ENCODE peak calls at places on chromosomes 4 and X, in eight cellular contexts. Y is neural progenitor cell, I is HCT116, F is fibroblast of lung, K is GM23338, U is PC-9, S is hepatocyte, T is K562. G is an unnamed sample. For H3K79me2, the result is how much of the 10 kb centered on the place peaks cover.

GRCh38 chr4:29046716-29047115 is 1673.5 kb upstream of the PCDH7 start:
- DNase-seq in Y (no peak), I (no peak), F (peak), K (no peak), U (no peak), S (peak), T (no peak), G (peak)

GRCh38 chr4:187602339-187603092 is 393.1 kb upstream of the ZFP42 start:
- DNase-seq in Y (no peak), I (no peak), F (peak), K (no peak), U (no peak), S (no peak), T (no peak), G (peak)

GRCh38 chr4:79686976-79687375 is 278.9 kb upstream of the GK2 start:
- DNase-seq in Y (no peak), I (no peak), F (peak), K (no peak), U (no peak), S (no peak), T (no peak), G (no peak)

GRCh38 chr4:180571516-180571915 is 1671.7 kb upstream of the TENM3 start:
- DNase-seq in Y (no peak), I (no peak), F (no peak), K (no peak), U (no peak), S (no peak), T (no peak), G (no peak)

GRCh38 chrX:123138473-123138872 is 45.6 kb upstream of the GRIA3 start:
- DNase-seq in Y (no peak), I (no peak), F (no peak), K (no peak), U (no peak), S (no peak), T (no peak), G (peak)

GRCh38 chr4:3372933-3373465 is 68.8 kb upstream of the HGFAC start:
- DNase-seq in Y (no peak), I (no peak), F (no peak), K (no peak), U (no peak), S (peak), T (peak), G (peak)

GRCh38 chr4:71235321-71236206 is 103.3 kb upstream of the SLC4A4 start:
- DNase-seq in Y (no peak), I (no peak), F (peak), K (no peak), U (no peak), S (no peak), T (no peak), G (no peak)

GRCh38 chr4:2930135-2930805 is 32.9 kb downstream of the NOP14 start:
- DNase-seq in Y (no peak), I (no peak), F (no peak), K (no peak), U (no peak), S (peak), T (no peak), G (no peak)

GRCh38 chrX:68018248-68019203 is 414.8 kb downstream of the OPHN1 start:
- DNase-seq in Y (peak), I (peak), F (peak), K (peak), U (peak), S (no peak), T (peak), G (no peak)

GRCh38 chrX:115948018-115948923 is 222.3 kb upstream of the AGTR2 start:
- DNase-seq in Y (peak), I (no peak), F (no peak), K (peak), U (peak), S (no peak), T (peak), G (no peak)

GRCh38 chrX:2500681-2501151 is at the start of the genes DHRSX and ZBED1:
- DNase-seq in Y (peak), I (no peak), F (peak), K (no peak), U (peak), S (peak), T (peak), G (no peak)

GRCh38 chr4:147674073-147674472 is 9.9 kb downstream of the PRMT9 start:
- DNase-seq in Y (peak), I (no peak), F (peak), K (no peak), U (no peak), S (no peak), T (no peak), G (no peak)
- H3K79me2 ChIP-seq in Y (under half), I (under half), F (under half), K (under half), U (under half), S (half or more), T (under half), G (under half)

GRCh38 chr4:56626963-56627362 is 54.1 kb downstream of the HOPX start:
- DNase-seq in Y (no peak), I (no peak), F (no peak), K (no peak), U (peak), S (no peak), T (no peak), G (no peak)

GRCh38 chr4:56628592-56628991 is 52.5 kb downstream of the HOPX start:
- DNase-seq in Y (no peak), I (no peak), F (no peak), K (no peak), U (no peak), S (no peak), T (no peak), G (no peak)

GRCh38 chr4:56627375-56627774 is 53.7 kb downstream of the HOPX start:
- DNase-seq in Y (no peak), I (no peak), F (no peak), K (no peak), U (no peak), S (no peak), T (no peak), G (no peak)

GRCh38 chr4:56626420-56626819 is 54.7 kb downstream of the HOPX start:
- DNase-seq in Y (no peak), I (no peak), F (no peak), K (no peak), U (no peak), S (no peak), T (no peak), G (no peak)

GRCh38 chr4:56627985-56628384 is 53.1 kb downstream of the HOPX start:
- DNase-seq in Y (no peak), I (no peak), F (no peak), K (no peak), U (no peak), S (no peak), T (no peak), G (peak)
- H3K4me2 ChIP-seq in Y (no peak), I (no peak), F (no peak), K (no peak), U (no peak), S (no peak), T (no peak), G (no peak)

DNA sequence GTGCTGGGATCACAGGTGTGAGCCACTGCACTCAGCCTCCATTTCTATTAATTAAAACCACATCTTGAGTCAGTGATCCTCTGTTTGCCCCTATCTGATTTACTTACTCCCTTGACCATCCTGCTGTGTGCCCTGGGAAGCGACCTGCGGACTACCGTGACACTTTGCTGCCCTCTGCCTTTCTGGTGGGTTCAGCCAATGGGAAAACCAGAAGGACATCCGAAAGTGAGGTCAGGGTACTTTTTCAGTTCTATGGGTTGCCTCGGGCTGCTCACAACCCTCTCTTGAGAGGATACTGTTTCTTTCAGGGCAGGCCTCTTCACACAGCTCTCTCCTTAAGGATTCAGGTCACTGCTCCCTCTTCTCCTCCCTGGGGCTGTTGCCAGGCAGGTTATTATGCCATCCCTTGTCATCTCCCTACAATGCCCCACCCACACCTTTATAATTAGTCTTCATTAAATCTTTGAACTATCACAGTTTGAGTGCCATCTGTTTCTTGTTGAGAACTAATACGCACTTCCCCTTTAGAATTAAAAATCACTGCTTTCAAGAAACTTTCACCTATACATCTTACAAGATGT is 21.4 kb downstream of the PLAC8 start:
- DNase-seq in Y (peak), I (no peak), F (no peak), K (peak), U (no peak), S (no peak), T (peak), G (no peak)
- TF ChIP-seq CTCF in Y (peak), I (no peak), F (no peak), K (peak), U (no peak), S (no peak), T (peak), G (no peak)

DNA sequence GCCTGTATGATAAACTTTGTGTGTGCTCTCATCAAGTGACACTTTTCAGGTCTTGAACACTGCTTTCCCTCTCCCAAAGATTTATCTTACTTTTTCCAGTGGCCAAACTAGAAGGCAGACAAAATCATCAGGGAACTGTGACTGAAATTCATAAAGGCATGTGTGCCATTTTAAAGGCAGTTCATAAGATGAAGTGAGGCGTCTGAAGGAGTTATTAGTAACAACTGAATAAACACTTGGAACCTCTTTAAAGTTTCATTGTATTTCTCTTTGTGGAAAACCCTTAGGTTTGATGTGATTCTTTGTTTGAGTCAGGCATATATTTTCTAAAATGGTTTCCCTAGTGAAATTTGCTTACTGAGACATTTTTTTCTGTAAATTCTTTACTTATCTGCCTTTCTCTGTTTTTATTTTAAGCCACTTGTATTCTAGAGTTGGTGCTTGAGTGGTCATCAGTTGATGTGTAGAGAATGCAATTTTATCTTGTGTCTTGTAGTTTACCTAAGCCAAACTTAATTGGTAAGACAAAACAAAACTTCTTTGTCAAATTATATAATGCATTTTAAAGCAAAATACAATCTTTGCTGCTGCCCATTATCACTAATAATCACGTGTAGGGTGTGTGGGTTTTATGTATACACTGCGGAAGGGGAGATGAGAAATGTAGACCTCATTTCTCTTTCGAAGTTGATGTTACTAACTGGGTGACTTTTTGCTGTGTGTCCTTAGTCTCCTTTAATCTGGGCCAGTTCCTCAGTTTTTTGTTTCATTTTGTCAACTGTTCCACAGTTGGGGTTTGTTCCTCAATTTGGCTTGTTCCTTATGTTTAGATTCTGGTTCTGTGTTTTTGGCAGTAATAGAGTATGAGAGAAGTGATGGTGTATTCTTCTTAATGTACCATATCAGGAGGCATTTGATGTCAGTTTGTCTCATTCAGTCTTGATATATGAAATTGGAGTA is 56.8 kb downstream of the RBPJ start:
- DNase-seq in Y (no peak), I (no peak), F (no peak), K (no peak), U (no peak), S (no peak), T (no peak), G (peak)
- H3K79me2 ChIP-seq in Y (half or more), I (half or more), F (half or more), K (half or more), U (under half), S (half or more), T (under half), G (half or more)

GRCh38 chr4:726235-726787 is 20.7 kb downstream of the PCGF3 start:
- DNase-seq in Y (no peak), I (no peak), F (peak), K (no peak), U (no peak), S (no peak), T (peak), G (peak)
- H3K4me2 ChIP-seq in Y (no peak), I (no peak), F (peak), K (no peak), U (no peak), S (no peak), T (peak), G (no peak)

GRCh38 chr4:10403633-10404445 is 53.4 kb downstream of the ZNF518B start:
- DNase-seq in Y (peak), I (peak), F (peak), K (peak), U (peak), S (peak), T (peak), G (peak)
- TF ChIP-seq CTCF in Y (peak), I (peak), F (peak), K (peak), U (peak), S (peak), T (peak), G (peak)

DNA sequence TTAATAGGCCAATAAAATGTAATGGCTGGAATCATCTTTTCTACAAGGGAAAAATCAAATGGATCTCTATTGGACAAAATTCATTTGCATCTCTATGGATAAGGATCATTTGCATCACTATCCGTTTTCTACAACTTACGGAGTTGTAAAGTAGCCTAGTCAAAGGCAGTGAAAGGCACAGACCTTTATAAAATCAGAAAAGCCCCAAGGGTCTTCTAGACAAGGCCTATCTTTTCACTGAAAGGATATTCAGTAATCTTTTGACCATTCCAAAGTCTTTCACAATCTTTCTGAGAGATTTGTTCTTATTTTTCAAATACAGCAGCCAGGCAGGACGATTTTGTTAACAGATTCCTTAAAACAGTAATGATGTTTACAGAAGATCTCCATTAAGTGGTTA is 119.5 kb upstream of the JADE1 start:
- DNase-seq in Y (no peak), I (no peak), F (no peak), K (peak), U (no peak), S (no peak), T (no peak), G (no peak)
- H3K79me2 ChIP-seq in Y (under half), I (under half), F (under half), K (under half), U (under half), S (under half), T (under half), G (under half)

GRCh38 chrX:152817082-152817744 is 13.3 kb downstream of the CETN2 start:
- DNase-seq in Y (peak), I (no peak), F (peak), K (peak), U (peak), S (peak), T (peak), G (peak)
- H3K4me2 ChIP-seq in Y (no peak), I (no peak), F (no peak), K (peak), U (no peak), S (no peak), T (peak), G (no peak)

G was measured in astrocyte.